ENCODE peak calls at places on chromosomes 5 and 9, in five cellular contexts. One of them, this sample, is unnamed.

GRCh38 chr5:104170906-104171305 is 608.3 kb upstream of the NUDT12 start:
- DNase-seq in adrenal gland: no peak
- DNase-seq in BE2C: no peak
- DNase-seq in colonic mucosa: no peak
- DNase-seq in left ventricle myocardium inferior: no peak
- DNase-seq in this sample: no peak

GRCh38 chr9:129464972-129465833 is 155.7 kb downstream of the C9orf50 start:
- DNase-seq in adrenal gland: no peak
- DNase-seq in BE2C: no peak
- DNase-seq in colonic mucosa: no peak
- DNase-seq in left ventricle myocardium inferior: no peak
- DNase-seq in this sample: no peak

GRCh38 chr5:160260881-160261815 is 31.8 kb downstream of the FABP6 start:
- DNase-seq in adrenal gland: no peak
- DNase-seq in BE2C: no peak
- DNase-seq in colonic mucosa: peak; percentile 60
- DNase-seq in left ventricle myocardium inferior: no peak
- DNase-seq in this sample: peak; percentile 87

GRCh38 chr5:153835891-153836515 is 202.7 kb downstream of the FAM114A2 start:
- DNase-seq in adrenal gland: no peak
- DNase-seq in BE2C: no peak
- DNase-seq in colonic mucosa: no peak
- DNase-seq in left ventricle myocardium inferior: no peak
- DNase-seq in this sample: no peak

GRCh38 chr9:79054500-79054899 is 517.3 kb upstream of the TLE4 start:
- DNase-seq in adrenal gland: no peak
- DNase-seq in BE2C: no peak
- DNase-seq in colonic mucosa: no peak
- DNase-seq in left ventricle myocardium inferior: no peak
- DNase-seq in this sample: no peak

GRCh38 chr9:33416996-33417395 is 14.6 kb upstream of the AQP7 start:
- DNase-seq in adrenal gland: no peak
- DNase-seq in BE2C: no peak
- DNase-seq in colonic mucosa: no peak
- DNase-seq in left ventricle myocardium inferior: no peak
- DNase-seq in this sample: no peak

GRCh38 chr5:64767959-64768357 is 533 bp downstream of the SREK1IP1 start:
- DNase-seq in adrenal gland: peak; percentile 19
- DNase-seq in BE2C: no peak
- DNase-seq in colonic mucosa: peak; percentile 33
- DNase-seq in left ventricle myocardium inferior: no peak
- DNase-seq in this sample: peak; percentile 14

GRCh38 chr5:168984135-168984675 is 316.7 kb downstream of the SLIT3 start:
- DNase-seq in adrenal gland: no peak
- DNase-seq in BE2C: no peak
- DNase-seq in colonic mucosa: no peak
- DNase-seq in left ventricle myocardium inferior: no peak
- DNase-seq in this sample: no peak

GRCh38 chr5:91224969-91225368 is 158.1 kb downstream of the ARRDC3 start:
- DNase-seq in adrenal gland: no peak
- DNase-seq in BE2C: no peak
- DNase-seq in colonic mucosa: no peak
- DNase-seq in left ventricle myocardium inferior: no peak
- DNase-seq in this sample: no peak

GRCh38 chr5:67066815-67067214 is 129.8 kb downstream of the CD180 start:
- DNase-seq in adrenal gland: no peak
- DNase-seq in BE2C: no peak
- DNase-seq in colonic mucosa: peak; percentile 40
- DNase-seq in left ventricle myocardium inferior: no peak
- DNase-seq in this sample: peak; percentile 49

GRCh38 chr5:55360190-55360589 is 52.4 kb downstream of the MTREX start:
- DNase-seq in adrenal gland: no peak
- DNase-seq in BE2C: no peak
- DNase-seq in colonic mucosa: no peak
- DNase-seq in left ventricle myocardium inferior: no peak
- DNase-seq in this sample: no peak

GRCh38 chr5:55356896-55357295 is 49.1 kb downstream of the MTREX start:
- DNase-seq in adrenal gland: no peak
- DNase-seq in BE2C: no peak
- DNase-seq in colonic mucosa: no peak
- DNase-seq in left ventricle myocardium inferior: no peak
- DNase-seq in this sample: no peak
- H3K36me3 ChIP-seq in adrenal gland: peaks cover 34% of the 10 kb centered on the region
- H3K36me3 ChIP-seq in BE2C: peaks cover 75% of the 10 kb centered on the region
- H3K36me3 ChIP-seq in colonic mucosa: peaks cover 10% of the 10 kb centered on the region
- H3K36me3 ChIP-seq in left ventricle myocardium inferior: peaks cover 84% of the 10 kb centered on the region
- H3K36me3 ChIP-seq in this sample: no peaks in the 10 kb centered on the region

DNA sequence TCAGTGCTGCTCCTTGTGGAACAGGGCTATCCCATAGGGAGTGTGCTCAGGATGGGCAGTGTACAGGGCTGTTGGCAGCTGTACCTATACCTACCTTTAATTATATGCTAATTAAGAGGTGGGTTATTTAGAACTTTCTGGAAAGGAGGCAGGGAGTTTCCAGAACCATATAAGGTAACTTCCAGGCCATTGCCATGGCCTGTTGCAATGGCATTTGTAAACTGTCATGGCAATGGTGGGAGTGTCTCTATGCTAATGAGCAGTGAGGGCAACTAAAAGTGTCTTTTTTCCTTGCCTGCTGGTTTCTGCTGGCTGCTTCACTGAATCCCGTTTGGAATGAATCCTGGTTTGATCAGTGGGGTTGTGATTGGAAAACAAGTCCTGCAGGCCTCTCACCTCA is 2.3 kb upstream of the ARHGAP26 start:
- DNase-seq in adrenal gland: no peak
- DNase-seq in BE2C: no peak
- DNase-seq in colonic mucosa: no peak
- DNase-seq in left ventricle myocardium inferior: no peak
- DNase-seq in this sample: no peak
- H3K36me3 ChIP-seq in adrenal gland: no peaks in the 10 kb centered on the region
- H3K36me3 ChIP-seq in BE2C: no peaks in the 10 kb centered on the region
- H3K36me3 ChIP-seq in colonic mucosa: no peaks in the 10 kb centered on the region
- H3K36me3 ChIP-seq in left ventricle myocardium inferior: no peaks in the 10 kb centered on the region
- H3K36me3 ChIP-seq in this sample: no peaks in the 10 kb centered on the region

GRCh38 chr9:120820095-120820494 is 22.6 kb downstream of the PSMD5 start:
- DNase-seq in adrenal gland: no peak
- DNase-seq in BE2C: no peak
- DNase-seq in colonic mucosa: no peak
- DNase-seq in left ventricle myocardium inferior: no peak
- DNase-seq in this sample: no peak
- H3K36me3 ChIP-seq in adrenal gland: peaks cover 24% of the 10 kb centered on the region
- H3K36me3 ChIP-seq in BE2C: peaks cover 60% of the 10 kb centered on the region
- H3K36me3 ChIP-seq in colonic mucosa: no peaks in the 10 kb centered on the region
- H3K36me3 ChIP-seq in left ventricle myocardium inferior: peaks cover 87% of the 10 kb centered on the region
- H3K36me3 ChIP-seq in this sample: no peaks in the 10 kb centered on the region

DNA sequence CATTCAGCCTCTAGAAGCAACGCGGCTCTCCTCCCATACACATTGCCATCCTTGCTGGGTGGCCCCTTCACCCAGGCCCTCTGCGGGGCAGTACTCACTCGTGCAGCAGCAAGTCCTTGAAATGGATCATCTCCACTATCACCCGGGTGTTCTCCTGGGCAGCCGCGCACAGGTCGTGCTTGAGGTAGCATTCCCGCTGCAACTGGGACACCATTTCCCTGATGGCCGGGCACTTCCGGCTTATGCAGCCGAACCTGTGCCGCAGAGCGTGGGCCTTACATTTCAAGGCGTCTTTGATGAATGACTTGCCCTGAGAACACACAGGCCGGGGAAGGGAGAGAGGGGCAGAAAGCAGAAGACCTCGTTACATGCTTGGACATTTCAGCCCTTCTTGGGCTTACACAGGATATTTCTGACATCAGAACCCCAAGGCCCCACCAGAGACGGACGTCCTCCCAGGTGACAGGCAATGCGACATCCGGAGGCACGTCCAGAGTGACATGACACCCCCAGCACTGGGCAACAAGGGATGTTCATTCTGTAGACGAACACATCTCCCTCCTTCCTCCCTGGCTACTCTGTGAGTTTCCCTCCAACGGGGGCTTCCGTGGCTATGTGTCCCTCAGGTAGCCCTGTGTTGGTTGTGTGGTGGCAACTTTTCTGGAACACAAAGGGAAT is 5.0 kb downstream of the STC2 start:
- DNase-seq in adrenal gland: no peak
- DNase-seq in BE2C: no peak
- DNase-seq in colonic mucosa: no peak
- DNase-seq in left ventricle myocardium inferior: no peak
- DNase-seq in this sample: no peak
- H3K36me3 ChIP-seq in adrenal gland: no peaks in the 10 kb centered on the region
- H3K36me3 ChIP-seq in BE2C: peaks cover 53% of the 10 kb centered on the region
- H3K36me3 ChIP-seq in colonic mucosa: no peaks in the 10 kb centered on the region
- H3K36me3 ChIP-seq in left ventricle myocardium inferior: peaks cover 10% of the 10 kb centered on the region
- H3K36me3 ChIP-seq in this sample: no peaks in the 10 kb centered on the region

GRCh38 chr5:157855404-157855994 is 3.4 kb downstream of the CLINT1 start:
- DNase-seq in adrenal gland: peak; percentile 41
- DNase-seq in BE2C: peak; percentile 69
- DNase-seq in colonic mucosa: peak; percentile 72
- DNase-seq in left ventricle myocardium inferior: peak; percentile 32
- DNase-seq in this sample: peak; percentile 65
- H3K36me3 ChIP-seq in adrenal gland: no peaks in the 10 kb centered on the region
- H3K36me3 ChIP-seq in BE2C: peaks cover 7% of the 10 kb centered on the region
- H3K36me3 ChIP-seq in colonic mucosa: no peaks in the 10 kb centered on the region
- H3K36me3 ChIP-seq in left ventricle myocardium inferior: no peaks in the 10 kb centered on the region
- H3K36me3 ChIP-seq in this sample: no peaks in the 10 kb centered on the region

GRCh38 chr5:150901446-150901845 is 3.3 kb downstream of the ZNF300 start:
- DNase-seq in adrenal gland: no peak
- DNase-seq in BE2C: no peak
- DNase-seq in colonic mucosa: no peak
- DNase-seq in left ventricle myocardium inferior: no peak
- DNase-seq in this sample: no peak
- H3K36me3 ChIP-seq in adrenal gland: no peaks in the 10 kb centered on the region
- H3K36me3 ChIP-seq in BE2C: peaks cover 66% of the 10 kb centered on the region
- H3K36me3 ChIP-seq in colonic mucosa: no peaks in the 10 kb centered on the region
- H3K36me3 ChIP-seq in left ventricle myocardium inferior: peaks cover 73% of the 10 kb centered on the region
- H3K36me3 ChIP-seq in this sample: no peaks in the 10 kb centered on the region

GRCh38 chr5:167897371-167897770 is 394.1 kb upstream of the WWC1 start:
- DNase-seq in adrenal gland: no peak
- DNase-seq in BE2C: no peak
- DNase-seq in colonic mucosa: no peak
- DNase-seq in left ventricle myocardium inferior: no peak
- DNase-seq in this sample: no peak

GRCh38 chr5:167898361-167899042 is 392.9 kb upstream of the WWC1 start:
- DNase-seq in adrenal gland: no peak
- DNase-seq in BE2C: no peak
- DNase-seq in colonic mucosa: no peak
- DNase-seq in left ventricle myocardium inferior: no peak
- DNase-seq in this sample: no peak

GRCh38 chr5:167894631-167895472 is 396.6 kb upstream of the WWC1 start:
- DNase-seq in adrenal gland: no peak
- DNase-seq in BE2C: no peak
- DNase-seq in colonic mucosa: no peak
- DNase-seq in left ventricle myocardium inferior: no peak
- DNase-seq in this sample: no peak

GRCh38 chr5:167893271-167893670 is 398.2 kb upstream of the WWC1 start:
- DNase-seq in adrenal gland: no peak
- DNase-seq in BE2C: no peak
- DNase-seq in colonic mucosa: no peak
- DNase-seq in left ventricle myocardium inferior: no peak
- DNase-seq in this sample: no peak

DNA sequence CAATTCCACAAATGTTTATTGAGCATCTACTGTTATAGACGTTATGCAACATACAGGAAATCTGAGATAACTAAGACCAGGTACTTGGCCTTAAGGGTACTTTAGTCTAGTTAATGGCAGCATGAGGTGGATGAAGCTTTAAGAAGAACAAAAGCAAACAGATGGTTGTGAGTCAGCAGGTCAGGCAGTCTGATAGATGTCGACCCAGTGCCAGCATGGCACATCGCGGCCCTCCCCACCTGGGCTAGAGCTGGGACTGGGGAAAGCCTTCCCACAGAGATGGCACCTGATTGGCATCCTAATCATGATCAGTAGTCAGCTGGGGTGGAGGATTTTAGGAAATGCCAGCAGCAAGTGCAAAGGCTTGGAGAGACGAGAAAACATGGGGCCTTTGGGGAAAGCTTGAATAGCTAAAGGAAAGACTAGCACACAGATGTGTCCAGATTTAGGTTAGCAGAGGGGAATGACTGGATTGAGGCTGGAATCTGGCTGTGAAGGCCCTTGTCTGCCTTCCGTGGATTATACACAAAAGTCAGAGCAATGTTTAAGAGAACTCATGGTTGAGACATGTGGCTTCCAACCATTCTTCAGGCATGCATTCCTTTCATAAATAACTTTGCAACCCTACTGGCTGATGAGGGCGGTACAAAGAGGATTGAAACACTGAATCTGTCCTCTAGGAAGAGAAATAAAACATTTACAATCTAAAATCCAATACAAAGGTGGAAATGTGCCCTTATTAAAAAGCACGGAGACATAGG is 395.4 kb upstream of the WWC1 start:
- DNase-seq in adrenal gland: no peak
- DNase-seq in BE2C: no peak
- DNase-seq in colonic mucosa: no peak
- DNase-seq in left ventricle myocardium inferior: no peak
- DNase-seq in this sample: no peak
- H3K36me3 ChIP-seq in adrenal gland: no peaks in the 10 kb centered on the region
- H3K36me3 ChIP-seq in BE2C: no peaks in the 10 kb centered on the region
- H3K36me3 ChIP-seq in colonic mucosa: no peaks in the 10 kb centered on the region
- H3K36me3 ChIP-seq in left ventricle myocardium inferior: no peaks in the 10 kb centered on the region
- H3K36me3 ChIP-seq in this sample: no peaks in the 10 kb centered on the region

GRCh38 chr9:131457746-131458145 is 45.0 kb upstream of the POMT1 start:
- DNase-seq in adrenal gland: no peak
- DNase-seq in BE2C: no peak
- DNase-seq in colonic mucosa: no peak
- DNase-seq in left ventricle myocardium inferior: no peak
- DNase-seq in this sample: no peak
- H3K36me3 ChIP-seq in adrenal gland: peaks cover 97% of the 10 kb centered on the region
- H3K36me3 ChIP-seq in BE2C: peaks cover 91% of the 10 kb centered on the region
- H3K36me3 ChIP-seq in colonic mucosa: peaks cover 26% of the 10 kb centered on the region
- H3K36me3 ChIP-seq in left ventricle myocardium inferior: peaks cover 91% of the 10 kb centered on the region
- H3K36me3 ChIP-seq in this sample: peaks cover 5% of the 10 kb centered on the region

This sample was measured in hepatocyte.